ENCODE peak calls at places on chromosomes 2 and 18, in four cellular contexts. One of them, this sample, is unnamed.

GRCh38 chr2:102708847-102709559 is 52.8 kb upstream of the TMEM182 start:
- DNase-seq in coronary artery: no peak
- DNase-seq in astrocyte: peak
- DNase-seq in BJ: no peak
- DNase-seq in this sample: peak

GRCh38 chr18:48813833-48814489 is 136.8 kb downstream of the SMAD7 start:
- DNase-seq in BJ: no peak
- DNase-seq in coronary artery: peak
- DNase-seq in astrocyte: no peak
- DNase-seq in this sample: no peak

GRCh38 chr18:10242922-10243680 is 211.3 kb upstream of the APCDD1 start:
- DNase-seq in BJ: no peak
- DNase-seq in astrocyte: no peak
- DNase-seq in coronary artery: no peak
- DNase-seq in this sample: no peak

GRCh38 chr2:7191927-7192326 is 274.7 kb downstream of the RNF144A start:
- DNase-seq in astrocyte: peak
- DNase-seq in BJ: peak
- DNase-seq in coronary artery: no peak
- DNase-seq in this sample: peak

GRCh38 chr2:166765141-166765540 is 123.1 kb upstream of the XIRP2 start:
- DNase-seq in coronary artery: no peak
- DNase-seq in astrocyte: peak
- DNase-seq in BJ: no peak
- DNase-seq in this sample: no peak

GRCh38 chr18:38007931-38008330 is 442.3 kb upstream of the CELF4 start:
- DNase-seq in astrocyte: no peak
- DNase-seq in coronary artery: no peak
- DNase-seq in BJ: no peak
- DNase-seq in this sample: no peak

GRCh38 chr2:105100064-105100840 is 62.4 kb downstream of the MRPS9 start:
- DNase-seq in astrocyte: no peak
- DNase-seq in coronary artery: no peak
- DNase-seq in BJ: no peak
- DNase-seq in this sample: no peak

GRCh38 chr18:34590503-34590902 is 119.6 kb upstream of the DTNA start:
- DNase-seq in coronary artery: no peak
- DNase-seq in astrocyte: no peak
- DNase-seq in BJ: no peak
- DNase-seq in this sample: no peak

GRCh38 chr2:167383610-167384194 is 495.4 kb downstream of the XIRP2 start:
- DNase-seq in astrocyte: no peak
- DNase-seq in BJ: no peak
- DNase-seq in coronary artery: no peak
- DNase-seq in this sample: no peak

GRCh38 chr2:122300758-122301157 is 545.3 kb downstream of the TSN start:
- DNase-seq in BJ: no peak
- DNase-seq in coronary artery: no peak
- DNase-seq in astrocyte: no peak
- DNase-seq in this sample: no peak

GRCh38 chr18:13800505-13801259 is 23.3 kb upstream of the MC5R start:
- DNase-seq in BJ: no peak
- DNase-seq in coronary artery: no peak
- DNase-seq in astrocyte: peak
- DNase-seq in this sample: no peak

GRCh38 chr2:45033331-45033730 is 24.1 kb upstream of the SIX2 start:
- DNase-seq in astrocyte: no peak
- DNase-seq in BJ: no peak
- DNase-seq in coronary artery: no peak
- DNase-seq in this sample: no peak

GRCh38 chr2:233528182-233528581 is 38.4 kb downstream of the USP40 start:
- DNase-seq in BJ: no peak
- DNase-seq in astrocyte: no peak
- DNase-seq in coronary artery: no peak
- DNase-seq in this sample: no peak
- TF ChIP-seq CTCF in BJ: no peak
- TF ChIP-seq CTCF in astrocyte: no peak
- TF ChIP-seq CTCF in coronary artery: no peak
- TF ChIP-seq CTCF in this sample: no peak

GRCh38 chr2:217952409-217952808 is 50.4 kb downstream of the TNS1 start:
- DNase-seq in astrocyte: no peak
- DNase-seq in BJ: no peak
- DNase-seq in coronary artery: no peak
- DNase-seq in this sample: no peak

GRCh38 chr2:217954469-217954868 is 48.3 kb downstream of the TNS1 start:
- DNase-seq in astrocyte: no peak
- DNase-seq in coronary artery: no peak
- DNase-seq in BJ: no peak
- DNase-seq in this sample: no peak

GRCh38 chr2:217953011-217953481 is 49.7 kb downstream of the TNS1 start:
- DNase-seq in BJ: no peak
- DNase-seq in coronary artery: no peak
- DNase-seq in astrocyte: no peak
- DNase-seq in this sample: no peak

GRCh38 chr2:217954051-217954450 is 48.7 kb downstream of the TNS1 start:
- DNase-seq in BJ: no peak
- DNase-seq in coronary artery: no peak
- DNase-seq in astrocyte: no peak
- DNase-seq in this sample: no peak

DNA sequence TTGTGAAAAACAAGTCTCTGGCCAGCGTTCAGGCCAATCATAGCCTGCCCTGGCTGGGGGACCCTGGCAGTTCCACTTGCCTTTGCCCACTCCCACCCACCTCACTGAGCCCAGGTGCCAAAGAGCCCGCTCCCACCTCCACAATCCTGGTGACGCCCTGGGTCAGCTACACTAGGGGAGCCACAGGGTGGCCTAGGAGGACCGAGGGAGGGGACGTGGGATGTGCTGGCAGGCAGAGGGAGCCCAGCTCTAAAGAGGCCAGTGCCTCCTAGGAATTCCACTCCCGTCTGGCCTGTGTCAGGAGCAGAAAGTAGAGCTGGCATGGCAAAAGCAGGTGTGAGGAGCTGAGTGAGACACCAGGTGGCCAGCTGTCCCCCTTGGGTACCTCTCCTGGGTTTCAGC is 49.3 kb downstream of the TNS1 start:
- DNase-seq in BJ: no peak
- DNase-seq in coronary artery: no peak
- DNase-seq in astrocyte: no peak
- DNase-seq in this sample: no peak
- TF ChIP-seq CTCF in BJ: no peak
- TF ChIP-seq CTCF in coronary artery: no peak
- TF ChIP-seq CTCF in astrocyte: no peak
- TF ChIP-seq CTCF in this sample: no peak

DNA sequence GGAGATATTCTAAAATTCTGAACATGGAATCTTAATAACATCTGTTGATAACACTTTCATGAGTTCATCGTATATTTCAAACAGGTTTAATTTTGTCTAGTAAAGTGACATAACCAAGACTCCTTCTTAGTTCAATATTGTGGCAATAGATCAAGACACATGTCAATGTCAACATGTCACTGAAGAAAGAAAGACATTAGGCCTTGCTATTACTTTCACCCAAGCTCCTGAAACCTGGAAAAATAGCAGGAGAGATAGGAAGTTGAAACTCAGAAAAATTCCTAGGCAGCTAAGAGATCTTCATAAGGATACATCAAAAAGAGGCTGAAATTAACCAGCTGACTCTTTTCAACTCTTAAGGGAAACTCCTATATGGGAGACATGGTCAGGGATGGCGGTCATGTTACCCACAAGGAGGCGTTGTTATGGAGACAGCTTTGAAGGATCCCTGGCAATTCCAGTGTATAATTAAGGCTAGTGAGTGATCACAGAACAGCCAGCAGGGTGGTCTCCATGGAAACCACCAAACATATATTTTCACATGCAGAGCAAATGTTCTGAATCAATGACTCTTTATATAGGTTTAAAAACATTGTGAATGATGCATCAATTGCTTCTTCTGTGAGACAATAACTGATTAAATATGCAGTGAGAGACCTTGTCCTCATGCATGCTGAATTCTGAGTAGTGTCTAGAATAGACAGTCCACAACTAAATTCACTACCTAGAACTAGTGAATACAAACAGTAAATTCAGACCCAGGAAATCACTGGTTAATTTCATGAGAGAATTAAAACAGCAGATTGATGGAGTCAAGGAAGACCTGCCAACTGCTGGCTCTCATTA is 115.3 kb upstream of the RIOK3 start:
- DNase-seq in coronary artery: no peak
- DNase-seq in BJ: no peak
- DNase-seq in astrocyte: peak
- DNase-seq in this sample: no peak
- TF ChIP-seq CTCF in coronary artery: no peak
- TF ChIP-seq CTCF in BJ: no peak
- TF ChIP-seq CTCF in astrocyte: no peak
- TF ChIP-seq CTCF in this sample: no peak

GRCh38 chr2:231924889-231925275 is 1.3 kb downstream of the NPPC start:
- DNase-seq in BJ: no peak
- DNase-seq in coronary artery: no peak
- DNase-seq in astrocyte: no peak
- DNase-seq in this sample: no peak
- TF ChIP-seq CTCF in BJ: no peak
- TF ChIP-seq CTCF in coronary artery: no peak
- TF ChIP-seq CTCF in astrocyte: no peak
- TF ChIP-seq CTCF in this sample: peak